ENCODE peak calls at places on chromosomes 1 and 21, in seven cellular contexts. M, Q, Z, J, I, V and R are unnamed samples.

GRCh38 chr1:174990382-174990999 is 9.3 kb upstream of the CACYBP start:
- DNase-seq in I (no peak), J (no peak), V (peak; percentile 49), Q (no peak), Z (no peak), M (no peak), R (peak; percentile 60)

GRCh38 chr1:1422465-1423244 is 1.6 kb upstream of the ANKRD65 start:
- DNase-seq in M (no peak), Z (no peak), I (no peak), Q (no peak), V (no peak), J (no peak), R (no peak)

GRCh38 chr1:246679211-246680177 is 44.7 kb upstream of the SCCPDH start:
- DNase-seq in V (peak; percentile 47), I (no peak), J (no peak), Z (no peak), M (no peak), Q (no peak), R (no peak)

GRCh38 chr1:59070607-59071006 is 226.3 kb upstream of the FGGY start:
- DNase-seq in Z (no peak), M (no peak), V (no peak), J (no peak), I (no peak), Q (no peak), R (peak; percentile 44)

GRCh38 chr1:165114022-165114888 is 242.3 kb downstream of the LMX1A start:
- DNase-seq in Q (peak; percentile 63), M (peak; percentile 44), V (peak; percentile 41), Z (peak; percentile 43), J (no peak), I (peak; percentile 84), R (peak; percentile 35)

GRCh38 chr1:81190003-81190402 is 610.7 kb upstream of the ADGRL2 start:
- DNase-seq in Q (no peak), I (no peak), Z (no peak), V (no peak), J (no peak), M (no peak), R (no peak)

GRCh38 chr1:179771509-179771908 is 28.4 kb downstream of the FAM163A start:
- DNase-seq in I (no peak), Q (no peak), V (no peak), J (no peak), M (no peak), Z (no peak), R (no peak)

GRCh38 chr1:50873458-50874187 is 86.4 kb downstream of the FAF1 start:
- DNase-seq in Z (peak; percentile 51), M (peak; percentile 68), J (peak; percentile 76), Q (peak; percentile 74), I (peak; percentile 84), V (peak; percentile 10), R (peak; percentile 23)

GRCh38 chr21:33642896-33643657 is 776 bp downstream of the ITSN1 start:
- DNase-seq in Q (no peak), I (peak; percentile 58), J (no peak), M (no peak), Z (peak; percentile 50), V (peak; percentile 74), R (no peak)

GRCh38 chr1:54583868-54584267 is 35.8 kb downstream of the ACOT11 start:
- DNase-seq in M (no peak), Z (no peak), I (no peak), Q (no peak), J (no peak), V (no peak), R (no peak)

DNA sequence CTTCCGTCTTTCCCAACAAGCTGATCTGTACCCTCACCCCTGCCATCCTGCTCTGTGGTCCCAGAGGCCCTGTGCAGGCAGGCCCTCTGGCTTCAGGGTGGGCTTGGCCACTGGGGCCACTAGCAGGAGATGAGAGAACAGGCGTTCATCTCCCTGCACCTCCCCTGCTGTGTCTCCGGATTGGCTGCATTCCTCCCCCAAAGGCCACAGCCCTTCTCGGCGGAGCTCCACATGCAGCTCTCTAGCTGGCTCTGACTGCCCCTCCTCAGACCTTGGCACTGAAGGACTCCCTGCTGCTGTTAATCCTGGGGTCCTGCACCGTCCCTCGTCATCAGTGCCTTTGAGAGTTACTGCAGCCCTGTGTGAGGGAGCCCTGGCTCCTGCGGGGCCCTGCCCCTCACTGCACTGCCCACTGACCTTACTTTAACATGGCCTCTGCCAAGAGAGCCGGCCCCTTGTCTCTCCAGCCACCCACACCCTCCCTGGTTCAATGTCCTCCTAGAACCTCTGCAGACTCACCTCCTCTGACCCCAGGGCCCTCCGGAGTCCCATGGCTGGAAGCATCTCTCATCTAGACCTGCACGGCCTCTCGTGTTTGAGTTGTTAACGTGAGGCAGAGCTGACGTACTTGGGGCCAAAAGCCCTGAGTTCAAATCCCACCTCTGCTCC is 211.0 kb downstream of the MATN1 start:
- DNase-seq in V (no peak), M (no peak), Q (peak; percentile 44), Z (no peak), J (no peak), I (peak; percentile 52), R (no peak)
- TF ChIP-seq YY1 in V (no peak), M (no peak), Q (no peak), Z (no peak), J (no peak), I (no peak), R (no peak)

GRCh38 chr1:93438716-93439115 is 9.2 kb upstream of the FNBP1L start:
- DNase-seq in M (no peak), Z (no peak), V (no peak), Q (no peak), J (no peak), I (no peak), R (no peak)

GRCh38 chr1:93436496-93436895 is 11.4 kb upstream of the FNBP1L start:
- DNase-seq in V (no peak), M (no peak), J (no peak), I (no peak), Q (no peak), Z (no peak), R (no peak)

GRCh38 chr1:93435443-93435842 is 12.5 kb upstream of the FNBP1L start:
- DNase-seq in Z (no peak), I (no peak), M (no peak), V (no peak), Q (no peak), J (no peak), R (no peak)

GRCh38 chr1:93440272-93440671 is 7.6 kb upstream of the FNBP1L start:
- DNase-seq in Q (no peak), I (no peak), V (no peak), M (no peak), Z (no peak), J (no peak), R (peak; percentile 71)

DNA sequence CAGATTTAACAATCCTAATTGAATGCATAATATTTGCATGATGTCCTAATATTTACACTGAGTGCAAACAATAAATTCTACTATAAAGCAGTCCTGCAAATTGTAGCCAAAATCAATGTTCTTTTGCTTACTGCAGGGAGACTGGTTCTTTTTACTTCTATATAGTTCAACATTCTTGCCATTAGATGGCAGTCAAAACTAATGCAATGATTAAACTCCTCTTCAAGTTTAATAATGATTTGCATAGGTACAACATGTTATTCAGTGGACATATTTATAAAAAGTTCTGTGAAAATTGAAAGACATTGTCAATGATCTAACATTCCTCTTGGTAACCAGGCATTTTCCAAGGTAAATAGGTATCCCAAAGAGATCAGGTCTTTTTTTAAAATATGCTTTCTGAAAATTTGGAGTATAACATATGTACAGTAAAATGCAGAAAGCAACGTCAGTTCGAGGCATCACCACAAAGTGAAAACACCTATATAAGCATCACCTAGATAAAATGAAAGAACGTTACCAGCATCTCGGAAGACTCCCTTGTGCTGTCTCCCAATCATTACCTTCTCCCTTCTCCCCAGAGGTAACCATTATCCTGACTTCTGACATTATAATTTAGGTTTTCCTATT is 9.8 kb upstream of the FNBP1L start:
- DNase-seq in V (peak; percentile 63), J (no peak), Q (no peak), Z (peak; percentile 22), I (no peak), M (no peak), R (peak; percentile 49)
- TF ChIP-seq YY1 in V (no peak), J (no peak), Q (no peak), Z (no peak), I (no peak), M (no peak), R (no peak)

GRCh38 chr1:36734356-36734755 is 251.6 kb upstream of the CSF3R start:
- DNase-seq in Q (no peak), J (no peak), I (no peak), Z (no peak), M (no peak), V (no peak), R (no peak)

GRCh38 chr1:36737767-36738166 is 255.1 kb upstream of the CSF3R start:
- DNase-seq in J (no peak), V (no peak), Q (no peak), Z (no peak), M (no peak), I (no peak), R (no peak)

GRCh38 chr1:36735436-36735835 is 252.7 kb upstream of the CSF3R start:
- DNase-seq in Z (no peak), I (no peak), M (no peak), V (no peak), Q (no peak), J (no peak), R (no peak)

GRCh38 chr1:36738245-36738644 is 255.5 kb upstream of the CSF3R start:
- DNase-seq in M (no peak), Z (no peak), Q (no peak), I (no peak), V (no peak), J (no peak), R (no peak)

DNA sequence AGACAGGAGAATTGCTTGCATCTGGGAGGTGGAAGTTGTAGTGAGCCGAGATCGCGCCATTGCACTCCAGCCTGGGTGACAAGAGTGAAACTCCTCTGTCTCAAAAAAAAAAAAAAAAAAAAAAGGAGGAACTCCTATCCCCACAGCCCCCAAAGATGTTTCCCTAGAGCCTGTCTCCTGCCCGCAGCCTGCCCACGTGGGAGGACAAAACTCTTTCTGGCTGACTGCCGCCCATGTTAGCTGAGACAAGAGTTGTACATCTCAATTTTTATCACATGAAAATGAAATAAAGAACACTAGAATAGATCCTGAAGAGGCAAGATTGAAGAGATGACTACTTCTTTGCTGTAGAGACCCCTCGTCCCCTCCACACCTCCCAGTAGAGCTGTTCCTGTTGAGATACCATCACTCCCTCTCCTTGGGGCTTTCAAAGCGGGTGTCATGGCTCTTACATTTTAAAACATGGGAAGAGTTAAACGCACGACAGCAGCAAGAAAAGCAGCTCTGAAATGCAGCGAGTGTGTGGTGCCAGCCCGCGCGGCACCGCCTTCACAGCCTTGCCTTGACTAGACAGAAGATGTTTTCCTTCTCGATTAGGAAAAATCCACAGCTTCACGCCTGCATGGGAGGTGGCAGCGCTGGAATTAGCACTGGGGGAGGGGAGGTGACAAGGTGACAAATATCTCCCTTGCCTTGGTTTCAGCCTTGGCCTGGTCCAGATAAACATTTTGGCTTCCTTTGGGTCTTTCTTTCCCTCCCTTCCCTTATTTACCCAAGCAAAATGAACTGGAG is 253.4 kb upstream of the CSF3R start:
- DNase-seq in V (no peak), M (no peak), Z (no peak), Q (no peak), I (no peak), J (no peak), R (no peak)
- TF ChIP-seq YY1 in V (no peak), M (no peak), Z (no peak), Q (no peak), I (no peak), J (no peak), R (no peak)

DNA sequence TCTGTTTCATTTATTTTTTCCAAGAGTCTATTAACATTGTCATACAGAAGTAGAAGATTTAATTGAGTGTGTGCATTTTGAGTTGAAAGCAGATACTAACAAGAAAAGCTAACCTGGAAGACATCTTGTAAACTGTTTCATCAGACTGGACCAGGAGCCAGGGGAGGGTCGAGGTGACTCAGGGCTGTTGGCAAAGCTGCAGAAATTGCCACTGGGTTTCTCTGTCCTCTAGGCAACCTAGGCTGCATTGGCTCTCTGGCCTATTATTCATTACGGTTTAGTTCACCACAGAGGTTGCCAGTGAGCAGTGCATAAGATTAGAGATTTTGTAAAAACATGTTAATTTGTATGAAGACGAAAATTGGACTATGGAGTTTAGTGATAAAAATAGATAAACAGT is 27.5 kb downstream of the ERG start:
- DNase-seq in Z (no peak), J (no peak), V (no peak), Q (no peak), I (no peak), M (no peak), R (no peak)
- TF ChIP-seq YY1 in Z (no peak), J (no peak), V (no peak), Q (no peak), I (no peak), M (no peak), R (no peak)